ENCODE peak calls at places on chromosomes 4 and X, in four cellular contexts. R, V, C and K are unnamed samples.

GRCh38 chr4:119103263-119103662 is 32.4 kb upstream of the MYOZ2 start:
- DNase-seq in C (no peak), R (peak), V (no peak), K (no peak)

GRCh38 chr4:144056800-144057199 is 37.6 kb upstream of the GYPB start:
- DNase-seq in V (no peak), R (no peak), C (no peak), K (no peak)

GRCh38 chrX:116246261-116246660 is 75.7 kb downstream of the AGTR2 start:
- DNase-seq in V (no peak), R (no peak), C (no peak), K (no peak)

GRCh38 chr4:150033937-150034336 is 44.3 kb upstream of the DCLK2 start:
- DNase-seq in V (no peak), R (no peak), C (no peak), K (no peak)

GRCh38 chr4:43992552-43992951 is 456.1 kb downstream of the KCTD8 start:
- DNase-seq in C (no peak), V (no peak), R (no peak), K (no peak)

GRCh38 chr4:153222790-153223417 is 18.7 kb downstream of the TRIM2 start:
- DNase-seq in C (peak), V (peak), R (no peak), K (no peak)

GRCh38 chr4:105715692-105716278 is 7.2 kb downstream of the GSTCD start:
- DNase-seq in R (no peak), C (peak), V (no peak), K (no peak)

GRCh38 chrX:19630228-19630627 is 114.9 kb upstream of the MAP3K15 start:
- DNase-seq in R (no peak), C (no peak), V (no peak), K (no peak)